ENCODE peak calls at places on chromosomes 4 and X, in four cellular contexts. One of them, this sample, is unnamed. For H3K27me3 and H3K9me3, the result is how much of the 10 kb centered on the place peaks cover.

GRCh38 chrX:11611965-11612364 is 53.8 kb downstream of the ARHGAP6 start:
- DNase-seq in psoas muscle: no peak
- DNase-seq in SK-N-SH: no peak
- DNase-seq in IMR-90: no peak
- DNase-seq in this sample: no peak

GRCh38 chr4:175622887-175623286 is 189.2 kb downstream of the GPM6A start:
- DNase-seq in psoas muscle: no peak
- DNase-seq in SK-N-SH: no peak
- DNase-seq in IMR-90: no peak
- DNase-seq in this sample: no peak

GRCh38 chr4:187668683-187669082 is 326.9 kb upstream of the ZFP42 start:
- DNase-seq in psoas muscle: no peak
- DNase-seq in SK-N-SH: no peak
- DNase-seq in IMR-90: peak
- DNase-seq in this sample: peak

GRCh38 chr4:81631958-81632439 is 160.3 kb upstream of the RASGEF1B start:
- DNase-seq in psoas muscle: no peak
- DNase-seq in SK-N-SH: no peak
- DNase-seq in IMR-90: peak
- DNase-seq in this sample: peak

GRCh38 chrX:122572461-122572860 is 611.6 kb upstream of the GRIA3 start:
- DNase-seq in psoas muscle: no peak
- DNase-seq in SK-N-SH: no peak
- DNase-seq in IMR-90: peak
- DNase-seq in this sample: peak

GRCh38 chr4:154491731-154492249 is at the start of gene DCHS2:
- DNase-seq in psoas muscle: peak
- DNase-seq in SK-N-SH: peak
- DNase-seq in IMR-90: no peak
- DNase-seq in this sample: peak

GRCh38 chrX:132614297-132614696 is 125.5 kb upstream of the MBNL3 start:
- DNase-seq in psoas muscle: no peak
- DNase-seq in SK-N-SH: no peak
- DNase-seq in IMR-90: no peak
- DNase-seq in this sample: no peak

GRCh38 chr4:39950861-39951481 is 26.7 kb downstream of the PDS5A start:
- DNase-seq in psoas muscle: no peak
- DNase-seq in SK-N-SH: peak
- DNase-seq in IMR-90: peak
- DNase-seq in this sample: no peak

GRCh38 chr4:74045247-74045646 is 6.8 kb upstream of the CXCL3 start:
- DNase-seq in psoas muscle: no peak
- DNase-seq in SK-N-SH: no peak
- DNase-seq in IMR-90: no peak
- DNase-seq in this sample: no peak

GRCh38 chr4:125303821-125304220 is 10.9 kb upstream of the FAT4 start:
- DNase-seq in psoas muscle: no peak
- DNase-seq in SK-N-SH: no peak
- DNase-seq in IMR-90: no peak
- DNase-seq in this sample: no peak

GRCh38 chr4:109912706-109913621 is at the start of gene EGF:
- DNase-seq in psoas muscle: peak
- DNase-seq in SK-N-SH: no peak
- DNase-seq in IMR-90: peak
- DNase-seq in this sample: peak

GRCh38 chrX:18440835-18441234 is 15.4 kb downstream of the CDKL5 start:
- DNase-seq in psoas muscle: no peak
- DNase-seq in SK-N-SH: no peak
- DNase-seq in IMR-90: no peak
- DNase-seq in this sample: no peak

GRCh38 chr4:113822555-113823290 is 61.2 kb upstream of the CAMK2D start:
- DNase-seq in psoas muscle: no peak
- DNase-seq in SK-N-SH: no peak
- DNase-seq in IMR-90: no peak
- DNase-seq in this sample: no peak

GRCh38 chr4:52945982-52946381 is 83.9 kb downstream of the RASL11B start:
- DNase-seq in psoas muscle: no peak
- DNase-seq in SK-N-SH: no peak
- DNase-seq in IMR-90: no peak
- DNase-seq in this sample: no peak

GRCh38 chr4:140497428-140497775 is 691 bp downstream of the MGAT4D start:
- DNase-seq in psoas muscle: no peak
- DNase-seq in SK-N-SH: no peak
- DNase-seq in IMR-90: no peak
- DNase-seq in this sample: no peak

GRCh38 chrX:29143756-29144155 is 556.5 kb downstream of the IL1RAPL1 start:
- DNase-seq in psoas muscle: no peak
- DNase-seq in SK-N-SH: no peak
- DNase-seq in IMR-90: peak
- DNase-seq in this sample: no peak

GRCh38 chr4:110007217-110007616 is 94.5 kb downstream of the EGF start:
- DNase-seq in psoas muscle: no peak
- DNase-seq in SK-N-SH: no peak
- DNase-seq in IMR-90: no peak
- DNase-seq in this sample: no peak

GRCh38 chrX:905828-906566 is 275.4 kb downstream of the SHOX start:
- DNase-seq in psoas muscle: no peak
- DNase-seq in SK-N-SH: no peak
- DNase-seq in IMR-90: no peak
- DNase-seq in this sample: no peak

GRCh38 chr4:89703831-89704230 is 133.1 kb downstream of the SNCA start:
- DNase-seq in psoas muscle: no peak
- DNase-seq in SK-N-SH: no peak
- DNase-seq in IMR-90: no peak
- DNase-seq in this sample: peak

GRCh38 chr4:141569141-141569540 is 67.2 kb upstream of the IL15 start:
- DNase-seq in psoas muscle: no peak
- DNase-seq in SK-N-SH: no peak
- DNase-seq in IMR-90: peak
- DNase-seq in this sample: no peak

GRCh38 chrX:2484232-2484631 is 16.5 kb downstream of the DHRSX start:
- DNase-seq in psoas muscle: no peak
- DNase-seq in SK-N-SH: no peak
- DNase-seq in IMR-90: no peak
- DNase-seq in this sample: no peak
- H3K4me3 ChIP-seq in psoas muscle: peak
- H3K4me3 ChIP-seq in SK-N-SH: no peak
- H3K4me3 ChIP-seq in IMR-90: no peak
- H3K4me3 ChIP-seq in this sample: no peak

DNA sequence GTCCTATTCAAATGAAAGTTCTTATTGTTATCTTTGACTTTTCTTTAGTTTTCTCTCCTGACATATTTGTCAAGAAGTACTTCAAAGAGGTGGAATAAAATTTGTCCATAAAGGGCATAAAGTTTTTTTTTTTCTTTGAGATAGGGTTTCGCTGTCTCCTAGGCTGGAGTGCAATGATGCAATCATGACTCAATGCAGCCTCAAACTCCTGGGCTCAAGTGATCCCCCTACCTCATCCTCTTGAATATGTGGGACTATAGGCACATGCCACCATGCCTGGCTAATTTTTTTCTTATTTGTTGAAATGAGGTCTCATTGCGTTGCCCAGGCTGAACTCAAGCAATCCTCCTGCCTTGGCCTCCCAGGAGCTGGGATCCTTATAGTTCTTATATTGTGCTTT is 11.4 kb downstream of the POLR2B start:
- DNase-seq in psoas muscle: no peak
- DNase-seq in SK-N-SH: no peak
- DNase-seq in IMR-90: peak
- DNase-seq in this sample: no peak
- H3K27me3 ChIP-seq in psoas muscle: under half
- H3K27me3 ChIP-seq in SK-N-SH: under half
- H3K27me3 ChIP-seq in IMR-90: under half
- H3K27me3 ChIP-seq in this sample: under half

GRCh38 chr4:20137176-20137575 is 114.5 kb upstream of the SLIT2 start:
- DNase-seq in psoas muscle: no peak
- DNase-seq in SK-N-SH: no peak
- DNase-seq in IMR-90: peak
- DNase-seq in this sample: no peak
- H3K9me3 ChIP-seq in psoas muscle: under half
- H3K9me3 ChIP-seq in SK-N-SH: under half
- H3K9me3 ChIP-seq in IMR-90: under half
- H3K9me3 ChIP-seq in this sample: under half

DNA sequence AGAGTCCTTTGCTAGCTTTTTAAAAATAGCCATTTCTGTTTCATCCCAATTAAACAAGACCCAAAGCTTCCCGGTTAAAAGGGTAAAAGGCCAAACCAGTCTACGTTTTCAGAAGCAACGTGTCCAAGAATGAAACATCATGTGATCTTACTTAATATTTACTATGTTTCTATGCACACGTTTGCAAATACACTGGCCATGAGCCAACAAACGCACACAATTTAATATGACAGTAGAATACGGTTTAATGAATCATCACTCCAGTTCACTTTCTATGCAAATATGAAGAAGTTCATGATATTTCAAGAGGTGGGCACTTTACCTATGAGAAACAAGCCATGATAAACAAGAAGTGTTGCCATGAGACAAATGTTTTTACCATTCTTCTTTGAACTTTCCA is 4.3 kb downstream of the NR0B1 start:
- DNase-seq in psoas muscle: no peak
- DNase-seq in SK-N-SH: no peak
- DNase-seq in IMR-90: no peak
- DNase-seq in this sample: no peak
- H3K4me3 ChIP-seq in psoas muscle: no peak
- H3K4me3 ChIP-seq in SK-N-SH: no peak
- H3K4me3 ChIP-seq in IMR-90: no peak
- H3K4me3 ChIP-seq in this sample: no peak

DNA sequence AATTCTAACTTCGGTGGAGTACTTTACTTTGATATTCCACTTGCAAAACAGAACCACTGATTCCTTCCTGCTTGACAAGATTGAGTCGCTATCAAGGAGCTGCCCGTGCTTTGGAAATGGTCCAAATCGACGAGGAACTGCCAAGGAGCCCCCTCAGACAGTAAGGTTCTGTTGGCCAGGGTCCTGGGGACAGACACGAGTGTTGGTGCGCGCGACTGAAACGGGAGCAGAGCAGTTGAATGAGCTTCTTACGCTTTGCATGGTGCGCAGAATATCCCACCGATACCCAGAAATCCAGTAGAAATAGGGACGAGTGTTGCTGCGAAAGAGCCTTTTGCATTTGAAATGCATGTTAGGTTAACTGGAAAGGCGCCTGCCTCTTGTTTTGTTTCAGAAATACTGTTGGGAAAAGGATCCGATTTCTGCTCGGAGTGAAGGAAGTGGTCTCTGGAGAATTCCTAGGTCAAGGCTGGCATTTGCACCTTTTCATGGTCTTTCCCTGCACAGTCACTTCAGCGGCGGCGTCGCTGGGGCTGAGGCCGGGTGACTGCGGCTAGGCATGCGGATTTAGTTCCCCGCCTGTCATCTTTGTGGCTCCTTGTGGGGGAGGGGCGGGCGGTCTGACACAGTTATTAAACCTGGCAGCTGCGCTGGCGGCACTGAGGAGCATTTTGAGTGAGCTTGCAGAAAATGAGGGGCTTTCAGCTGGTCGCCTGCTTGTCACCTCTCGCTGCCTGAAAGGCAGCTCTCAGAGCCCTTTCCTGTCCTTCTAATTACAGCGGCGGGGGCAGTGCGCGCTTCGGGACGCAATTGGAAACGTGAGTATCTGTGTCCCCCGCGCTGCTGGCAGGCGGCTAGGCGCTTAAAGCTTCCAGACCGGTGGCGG is 51.5 kb upstream of the TRIM2 start:
- DNase-seq in psoas muscle: peak
- DNase-seq in SK-N-SH: peak
- DNase-seq in IMR-90: peak
- DNase-seq in this sample: no peak
- H3K27me3 ChIP-seq in psoas muscle: under half
- H3K27me3 ChIP-seq in SK-N-SH: under half
- H3K27me3 ChIP-seq in IMR-90: under half
- H3K27me3 ChIP-seq in this sample: under half

GRCh38 chrX:102043380-102043779 is 82.1 kb upstream of the TCEAL2 start:
- DNase-seq in psoas muscle: no peak
- DNase-seq in SK-N-SH: no peak
- DNase-seq in IMR-90: no peak
- DNase-seq in this sample: no peak

GRCh38 chrX:102042706-102043325 is 82.7 kb upstream of the TCEAL2 start:
- DNase-seq in psoas muscle: no peak
- DNase-seq in SK-N-SH: no peak
- DNase-seq in IMR-90: no peak
- DNase-seq in this sample: peak

DNA sequence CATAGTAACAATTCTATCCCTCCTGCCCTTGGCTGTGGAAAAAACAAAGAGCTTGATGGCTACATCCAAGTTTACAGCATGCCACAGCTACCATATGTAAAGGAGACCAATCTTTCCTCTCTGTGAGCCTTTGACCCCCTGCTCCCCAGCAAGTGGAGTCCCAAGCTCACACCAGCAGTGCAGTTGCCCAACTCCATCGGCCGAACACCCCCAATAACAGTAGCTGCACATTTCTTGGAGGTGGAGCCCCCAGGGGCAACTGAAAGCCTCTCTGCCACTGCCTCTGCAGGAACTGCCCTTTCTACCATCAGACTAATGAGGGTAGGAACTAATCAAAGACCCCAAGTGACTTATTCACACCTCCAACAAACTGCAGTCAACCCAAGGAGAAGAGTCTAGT is 81.0 kb upstream of the TCEAL2 start:
- DNase-seq in psoas muscle: no peak
- DNase-seq in SK-N-SH: no peak
- DNase-seq in IMR-90: no peak
- DNase-seq in this sample: no peak
- H3K9me3 ChIP-seq in psoas muscle: under half
- H3K9me3 ChIP-seq in SK-N-SH: under half
- H3K9me3 ChIP-seq in IMR-90: under half
- H3K9me3 ChIP-seq in this sample: under half

GRCh38 chr4:42151568-42152506 is 618 bp downstream of the BEND4 start:
- DNase-seq in psoas muscle: peak
- DNase-seq in SK-N-SH: peak
- DNase-seq in IMR-90: no peak
- DNase-seq in this sample: peak
- H3K4me3 ChIP-seq in psoas muscle: peak
- H3K4me3 ChIP-seq in SK-N-SH: peak
- H3K4me3 ChIP-seq in IMR-90: peak
- H3K4me3 ChIP-seq in this sample: peak

GRCh38 chr4:15003891-15004700 is 1.8 kb downstream of the CPEB2 start:
- DNase-seq in psoas muscle: peak
- DNase-seq in SK-N-SH: peak
- DNase-seq in IMR-90: no peak
- DNase-seq in this sample: peak

GRCh38 chr4:15003441-15003890 is 1.2 kb downstream of the CPEB2 start:
- DNase-seq in psoas muscle: peak
- DNase-seq in SK-N-SH: peak
- DNase-seq in IMR-90: peak
- DNase-seq in this sample: peak

GRCh38 chr4:15001248-15001824 is 945 bp upstream of the CPEB2 start:
- DNase-seq in psoas muscle: peak
- DNase-seq in SK-N-SH: peak
- DNase-seq in IMR-90: peak
- DNase-seq in this sample: peak

GRCh38 chr4:15001825-15002658 is at the start of gene CPEB2:
- DNase-seq in psoas muscle: peak
- DNase-seq in SK-N-SH: peak
- DNase-seq in IMR-90: peak
- DNase-seq in this sample: peak

GRCh38 chr4:15002659-15003440 is 569 bp downstream of the CPEB2 start:
- DNase-seq in psoas muscle: peak
- DNase-seq in SK-N-SH: peak
- DNase-seq in IMR-90: peak
- DNase-seq in this sample: peak
- H3K27me3 ChIP-seq in psoas muscle: under half
- H3K27me3 ChIP-seq in SK-N-SH: under half
- H3K27me3 ChIP-seq in IMR-90: under half
- H3K27me3 ChIP-seq in this sample: under half

GRCh38 chrX:75226280-75226679 is 47.6 kb upstream of the UPRT start:
- DNase-seq in psoas muscle: no peak
- DNase-seq in SK-N-SH: no peak
- DNase-seq in IMR-90: no peak
- DNase-seq in this sample: no peak
- H3K9me3 ChIP-seq in psoas muscle: under half
- H3K9me3 ChIP-seq in SK-N-SH: under half
- H3K9me3 ChIP-seq in IMR-90: under half
- H3K9me3 ChIP-seq in this sample: under half

This sample was measured in MG63.